ENCODE peak calls at places on chromosomes 5 and 9, in seven cellular contexts. One of them, this sample, is unnamed.

GRCh38 chr5:98483301-98483700 is 290.2 kb upstream of the RGMB start:
- DNase-seq in left ventricle myocardium inferior: no peak
- DNase-seq in tibial nerve: no peak
- DNase-seq in GM23338: no peak
- DNase-seq in HCT116: no peak
- DNase-seq in RWPE2: no peak
- DNase-seq in right lobe of liver: no peak
- DNase-seq in this sample: no peak

GRCh38 chr5:124554746-124555145 is 191.7 kb downstream of the ZNF608 start:
- DNase-seq in left ventricle myocardium inferior: no peak
- DNase-seq in tibial nerve: no peak
- DNase-seq in GM23338: peak; percentile 20
- DNase-seq in HCT116: no peak
- DNase-seq in RWPE2: no peak
- DNase-seq in right lobe of liver: no peak
- DNase-seq in this sample: no peak

GRCh38 chr5:96829336-96829735 is 21.6 kb upstream of the ERAP1 start:
- DNase-seq in left ventricle myocardium inferior: no peak
- DNase-seq in tibial nerve: no peak
- DNase-seq in GM23338: no peak
- DNase-seq in HCT116: no peak
- DNase-seq in RWPE2: no peak
- DNase-seq in right lobe of liver: no peak
- DNase-seq in this sample: no peak

GRCh38 chr9:76369583-76369982 is 24.6 kb downstream of the RFK start:
- DNase-seq in left ventricle myocardium inferior: no peak
- DNase-seq in tibial nerve: no peak
- DNase-seq in GM23338: peak; percentile 5
- DNase-seq in HCT116: no peak
- DNase-seq in RWPE2: no peak
- DNase-seq in right lobe of liver: no peak
- DNase-seq in this sample: no peak

GRCh38 chr9:115132648-115133047 is 14.7 kb upstream of the TNC start:
- DNase-seq in left ventricle myocardium inferior: peak; percentile 20
- DNase-seq in tibial nerve: no peak
- DNase-seq in GM23338: peak; percentile 28
- DNase-seq in HCT116: no peak
- DNase-seq in RWPE2: no peak
- DNase-seq in right lobe of liver: no peak
- DNase-seq in this sample: peak; percentile 13

GRCh38 chr9:88733651-88734470 is 198.9 kb downstream of the NXNL2 start:
- DNase-seq in left ventricle myocardium inferior: peak; percentile 79
- DNase-seq in tibial nerve: no peak
- DNase-seq in GM23338: no peak
- DNase-seq in HCT116: no peak
- DNase-seq in RWPE2: no peak
- DNase-seq in right lobe of liver: no peak
- DNase-seq in this sample: peak; percentile 79

GRCh38 chr9:128901822-128902221 is 19.0 kb upstream of the PHYHD1 start:
- DNase-seq in left ventricle myocardium inferior: no peak
- DNase-seq in tibial nerve: no peak
- DNase-seq in GM23338: no peak
- DNase-seq in HCT116: no peak
- DNase-seq in RWPE2: no peak
- DNase-seq in right lobe of liver: no peak
- DNase-seq in this sample: no peak

GRCh38 chr9:114745879-114746550 is 59.8 kb downstream of the TNFSF15 start:
- DNase-seq in left ventricle myocardium inferior: no peak
- DNase-seq in tibial nerve: no peak
- DNase-seq in GM23338: no peak
- DNase-seq in HCT116: no peak
- DNase-seq in RWPE2: no peak
- DNase-seq in right lobe of liver: no peak
- DNase-seq in this sample: no peak

GRCh38 chr5:125491986-125492385 is 745.5 kb upstream of the ZNF608 start:
- DNase-seq in left ventricle myocardium inferior: no peak
- DNase-seq in tibial nerve: no peak
- DNase-seq in GM23338: peak; percentile 56
- DNase-seq in HCT116: no peak
- DNase-seq in RWPE2: no peak
- DNase-seq in right lobe of liver: no peak
- DNase-seq in this sample: no peak

GRCh38 chr5:115375922-115376321 is 79.5 kb upstream of the CCDC112 start:
- DNase-seq in left ventricle myocardium inferior: no peak
- DNase-seq in tibial nerve: no peak
- DNase-seq in GM23338: no peak
- DNase-seq in HCT116: no peak
- DNase-seq in RWPE2: no peak
- DNase-seq in right lobe of liver: peak; percentile 84
- DNase-seq in this sample: peak; percentile 30

GRCh38 chr9:93298498-93299417 is 114.8 kb downstream of the WNK2 start:
- DNase-seq in left ventricle myocardium inferior: no peak
- DNase-seq in tibial nerve: no peak
- DNase-seq in GM23338: no peak
- DNase-seq in HCT116: no peak
- DNase-seq in RWPE2: no peak
- DNase-seq in right lobe of liver: no peak
- DNase-seq in this sample: no peak

GRCh38 chr9:111868475-111868874 is 28.1 kb upstream of the UGCG start:
- DNase-seq in left ventricle myocardium inferior: no peak
- DNase-seq in tibial nerve: no peak
- DNase-seq in GM23338: peak; percentile 87
- DNase-seq in HCT116: no peak
- DNase-seq in RWPE2: no peak
- DNase-seq in right lobe of liver: no peak
- DNase-seq in this sample: no peak

GRCh38 chr5:106363578-106363977 is 1307.2 kb downstream of the EFNA5 start:
- DNase-seq in left ventricle myocardium inferior: no peak
- DNase-seq in tibial nerve: no peak
- DNase-seq in GM23338: no peak
- DNase-seq in HCT116: no peak
- DNase-seq in RWPE2: no peak
- DNase-seq in right lobe of liver: no peak
- DNase-seq in this sample: no peak

GRCh38 chr5:106367281-106367680 is 1303.5 kb downstream of the EFNA5 start:
- DNase-seq in left ventricle myocardium inferior: no peak
- DNase-seq in tibial nerve: no peak
- DNase-seq in GM23338: no peak
- DNase-seq in HCT116: no peak
- DNase-seq in RWPE2: no peak
- DNase-seq in right lobe of liver: no peak
- DNase-seq in this sample: no peak

DNA sequence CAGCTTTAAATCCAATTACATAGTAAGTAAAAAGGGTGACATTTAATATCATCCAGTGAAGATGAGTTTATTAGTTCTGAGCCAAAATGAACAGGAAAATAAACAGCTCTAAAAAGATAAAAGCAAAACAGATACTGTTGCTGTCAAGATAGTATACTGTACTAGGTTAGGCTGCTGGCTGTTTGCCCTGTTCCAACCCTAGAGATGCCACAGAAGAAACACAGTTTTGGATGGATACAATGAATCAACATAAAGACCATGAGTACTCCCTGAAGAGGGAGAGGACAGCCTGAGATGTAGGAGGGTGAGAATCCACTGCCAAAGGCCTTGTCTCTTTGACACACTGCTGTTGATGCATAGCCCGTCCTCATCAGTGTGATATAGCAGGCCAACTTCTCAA is 1302.7 kb downstream of the EFNA5 start:
- DNase-seq in left ventricle myocardium inferior: no peak
- DNase-seq in tibial nerve: no peak
- DNase-seq in GM23338: no peak
- DNase-seq in HCT116: no peak
- DNase-seq in RWPE2: no peak
- DNase-seq in right lobe of liver: no peak
- DNase-seq in this sample: no peak
- TF ChIP-seq CTCF in left ventricle myocardium inferior: no peak
- TF ChIP-seq CTCF in tibial nerve: no peak
- TF ChIP-seq CTCF in GM23338: no peak
- TF ChIP-seq CTCF in HCT116: no peak
- TF ChIP-seq CTCF in RWPE2: no peak
- TF ChIP-seq CTCF in right lobe of liver: no peak
- TF ChIP-seq CTCF in this sample: no peak

GRCh38 chr5:171997011-171997410 is 9.4 kb downstream of the FBXW11 start:
- DNase-seq in left ventricle myocardium inferior: no peak
- DNase-seq in tibial nerve: no peak
- DNase-seq in GM23338: no peak
- DNase-seq in HCT116: no peak
- DNase-seq in RWPE2: no peak
- DNase-seq in right lobe of liver: no peak
- DNase-seq in this sample: no peak
- H3K27ac ChIP-seq in left ventricle myocardium inferior: no peak overlapping the region
- H3K27ac ChIP-seq in tibial nerve: no peak overlapping the region
- H3K27ac ChIP-seq in GM23338: peak overlapping the region; percentile 3
- H3K27ac ChIP-seq in HCT116: no peak overlapping the region
- H3K27ac ChIP-seq in RWPE2: peak overlapping the region; percentile 1
- H3K27ac ChIP-seq in right lobe of liver: no peak overlapping the region
- H3K27ac ChIP-seq in this sample: no peak overlapping the region

GRCh38 chr5:41638685-41639084 is 128.3 kb upstream of the PLCXD3 start:
- DNase-seq in left ventricle myocardium inferior: no peak
- DNase-seq in tibial nerve: no peak
- DNase-seq in GM23338: no peak
- DNase-seq in HCT116: no peak
- DNase-seq in RWPE2: no peak
- DNase-seq in right lobe of liver: no peak
- DNase-seq in this sample: no peak

GRCh38 chr5:41641621-41642020 is 131.2 kb upstream of the PLCXD3 start:
- DNase-seq in left ventricle myocardium inferior: no peak
- DNase-seq in tibial nerve: no peak
- DNase-seq in GM23338: peak; percentile 8
- DNase-seq in HCT116: no peak
- DNase-seq in RWPE2: no peak
- DNase-seq in right lobe of liver: no peak
- DNase-seq in this sample: no peak

GRCh38 chr5:41637869-41638268 is 127.5 kb upstream of the PLCXD3 start:
- DNase-seq in left ventricle myocardium inferior: no peak
- DNase-seq in tibial nerve: no peak
- DNase-seq in GM23338: peak; percentile 52
- DNase-seq in HCT116: peak; percentile 7
- DNase-seq in RWPE2: no peak
- DNase-seq in right lobe of liver: no peak
- DNase-seq in this sample: no peak

GRCh38 chr5:41637424-41637823 is 127.0 kb upstream of the PLCXD3 start:
- DNase-seq in left ventricle myocardium inferior: no peak
- DNase-seq in tibial nerve: no peak
- DNase-seq in GM23338: peak; percentile 36
- DNase-seq in HCT116: no peak
- DNase-seq in RWPE2: no peak
- DNase-seq in right lobe of liver: peak; percentile 41
- DNase-seq in this sample: no peak

GRCh38 chr5:41636605-41637004 is 126.2 kb upstream of the PLCXD3 start:
- DNase-seq in left ventricle myocardium inferior: no peak
- DNase-seq in tibial nerve: no peak
- DNase-seq in GM23338: peak; percentile 80
- DNase-seq in HCT116: peak; percentile 22
- DNase-seq in RWPE2: no peak
- DNase-seq in right lobe of liver: no peak
- DNase-seq in this sample: no peak
- TF ChIP-seq CTCF in left ventricle myocardium inferior: peak; percentile 44
- TF ChIP-seq CTCF in tibial nerve: no peak
- TF ChIP-seq CTCF in GM23338: peak; percentile 42
- TF ChIP-seq CTCF in HCT116: peak; percentile 52
- TF ChIP-seq CTCF in RWPE2: peak; percentile 10
- TF ChIP-seq CTCF in right lobe of liver: peak; percentile 26
- TF ChIP-seq CTCF in this sample: no peak

GRCh38 chr5:36692791-36693763 is 86.7 kb downstream of the SLC1A3 start:
- DNase-seq in left ventricle myocardium inferior: peak; percentile 82
- DNase-seq in tibial nerve: peak; percentile 67
- DNase-seq in GM23338: peak; percentile 96
- DNase-seq in HCT116: peak; percentile 51
- DNase-seq in RWPE2: peak; percentile 78
- DNase-seq in right lobe of liver: peak; percentile 80
- DNase-seq in this sample: peak; percentile 79
- H3K27ac ChIP-seq in left ventricle myocardium inferior: peak overlapping the region; percentile 85
- H3K27ac ChIP-seq in tibial nerve: peak overlapping the region; percentile 61
- H3K27ac ChIP-seq in GM23338: no peak overlapping the region
- H3K27ac ChIP-seq in HCT116: no peak overlapping the region
- H3K27ac ChIP-seq in RWPE2: no peak overlapping the region
- H3K27ac ChIP-seq in right lobe of liver: no peak overlapping the region
- H3K27ac ChIP-seq in this sample: peak overlapping the region; percentile 18

GRCh38 chr5:79536193-79536906 is 22.4 kb upstream of the HOMER1 start:
- DNase-seq in left ventricle myocardium inferior: no peak
- DNase-seq in tibial nerve: no peak
- DNase-seq in GM23338: no peak
- DNase-seq in HCT116: no peak
- DNase-seq in RWPE2: no peak
- DNase-seq in right lobe of liver: no peak
- DNase-seq in this sample: no peak

GRCh38 chr5:79540939-79541338 is 27.0 kb upstream of the HOMER1 start:
- DNase-seq in left ventricle myocardium inferior: no peak
- DNase-seq in tibial nerve: no peak
- DNase-seq in GM23338: no peak
- DNase-seq in HCT116: no peak
- DNase-seq in RWPE2: no peak
- DNase-seq in right lobe of liver: no peak
- DNase-seq in this sample: no peak

GRCh38 chr5:79535477-79536192 is 21.7 kb upstream of the HOMER1 start:
- DNase-seq in left ventricle myocardium inferior: no peak
- DNase-seq in tibial nerve: no peak
- DNase-seq in GM23338: no peak
- DNase-seq in HCT116: no peak
- DNase-seq in RWPE2: no peak
- DNase-seq in right lobe of liver: no peak
- DNase-seq in this sample: no peak
- TF ChIP-seq CTCF in left ventricle myocardium inferior: peak; percentile 56
- TF ChIP-seq CTCF in tibial nerve: no peak
- TF ChIP-seq CTCF in GM23338: no peak
- TF ChIP-seq CTCF in HCT116: peak; percentile 39
- TF ChIP-seq CTCF in RWPE2: peak; percentile 24
- TF ChIP-seq CTCF in right lobe of liver: no peak
- TF ChIP-seq CTCF in this sample: no peak